ENCODE peak calls at places on chromosomes 3 and 15, in nine cellular contexts. M, L, C, P, I, S, R, F and D are unnamed samples.

GRCh38 chr3:140216249-140216648 is 281.3 kb downstream of the CLSTN2 start:
- DNase-seq in P (no peak), C (no peak), F (no peak), I (no peak), S (peak), L (peak), R (no peak), M (no peak), D (no peak)

GRCh38 chr3:127620637-127621375 is 8.2 kb upstream of the PODXL2 start:
- DNase-seq in M (no peak), P (no peak), I (no peak), R (no peak), F (no peak), S (no peak), L (no peak), C (no peak), D (no peak)

GRCh38 chr3:130699765-130700164 is 46.9 kb downstream of the PIK3R4 start:
- DNase-seq in C (peak), S (peak), R (no peak), L (peak), M (no peak), F (no peak), P (no peak), I (no peak), D (no peak)

GRCh38 chr15:27770086-27770607 is 329.0 kb downstream of the OCA2 start:
- DNase-seq in L (no peak), P (no peak), F (no peak), S (no peak), M (no peak), I (no peak), R (no peak), C (no peak), D (no peak)

GRCh38 chr3:141913150-141913811 is 36.8 kb downstream of the ATP1B3 start:
- DNase-seq in L (peak), M (peak), R (no peak), I (peak), F (no peak), S (peak), C (peak), P (no peak), D (no peak)

GRCh38 chr15:55796321-55796965 is 53.5 kb upstream of the PRTG start:
- DNase-seq in I (no peak), S (no peak), R (no peak), F (no peak), L (no peak), C (no peak), M (no peak), P (no peak), D (no peak)

GRCh38 chr3:115903843-115904242 is 280.5 kb downstream of the GAP43 start:
- DNase-seq in L (no peak), S (no peak), I (no peak), F (no peak), C (no peak), M (no peak), R (no peak), P (no peak), D (no peak)

GRCh38 chr3:49699281-49699723 is 9.9 kb downstream of the RNF123 start:
- DNase-seq in M (no peak), S (no peak), F (no peak), C (no peak), L (no peak), P (no peak), R (no peak), I (no peak), D (no peak)

GRCh38 chr15:57797608-57798267 is 91.2 kb downstream of the POLR2M start:
- DNase-seq in S (no peak), L (no peak), P (no peak), F (no peak), I (no peak), C (no peak), M (no peak), R (no peak), D (no peak)

GRCh38 chr3:52774901-52775864 is 2.2 kb upstream of the ITIH1 start:
- DNase-seq in L (no peak), S (no peak), F (peak), C (peak), M (peak), P (no peak), R (peak), I (no peak), D (no peak)

GRCh38 chr3:98906230-98906629 is 4.7 kb upstream of the DCBLD2 start:
- DNase-seq in F (no peak), I (no peak), M (no peak), C (no peak), S (no peak), L (no peak), P (no peak), R (no peak), D (no peak)

GRCh38 chr3:27914199-27914598 is 192.1 kb upstream of the EOMES start:
- DNase-seq in I (no peak), R (no peak), S (no peak), C (peak), L (peak), M (no peak), F (no peak), P (no peak), D (no peak)

GRCh38 chr3:13088020-13089006 is 15.1 kb upstream of the IQSEC1 start:
- DNase-seq in P (no peak), L (no peak), S (no peak), C (no peak), M (peak), F (no peak), R (peak), I (no peak), D (no peak)

GRCh38 chr3:45321607-45322391 is 66.6 kb upstream of the LARS2 start:
- DNase-seq in F (no peak), L (no peak), R (no peak), P (no peak), I (no peak), M (no peak), C (no peak), S (no peak), D (no peak)

GRCh38 chr15:70613259-70613658 is 150.1 kb downstream of the UACA start:
- DNase-seq in R (no peak), C (no peak), P (no peak), M (no peak), L (no peak), F (no peak), I (no peak), S (no peak), D (peak)

GRCh38 chr15:90049666-90050604 is 48.8 kb downstream of the ZNF710 start:
- DNase-seq in M (no peak), C (no peak), R (no peak), I (no peak), P (no peak), F (no peak), L (no peak), S (peak), D (no peak)

GRCh38 chr15:57703387-57703786 is 3.1 kb upstream of the POLR2M start:
- DNase-seq in F (no peak), I (no peak), M (no peak), L (no peak), P (no peak), S (no peak), R (no peak), C (no peak), D (no peak)

GRCh38 chr3:153096611-153097200 is 65.3 kb upstream of the RAP2B start:
- DNase-seq in F (no peak), S (no peak), M (peak), I (no peak), C (no peak), L (no peak), R (no peak), P (no peak), D (no peak)

GRCh38 chr15:75043509-75044257 is 20.3 kb downstream of the PPCDC start:
- DNase-seq in L (peak), C (peak), R (peak), S (peak), F (peak), M (peak), P (peak), I (peak), D (peak)

GRCh38 chr15:101394056-101394630 is 95.4 kb downstream of the PCSK6 start:
- DNase-seq in C (no peak), R (no peak), I (no peak), M (no peak), F (no peak), P (peak), L (no peak), S (no peak), D (no peak)

GRCh38 chr15:49895337-49896223 is 223.5 kb downstream of the ATP8B4 start:
- DNase-seq in C (no peak), M (no peak), I (no peak), L (no peak), P (no peak), S (no peak), F (no peak), R (no peak), D (no peak)

GRCh38 chr3:55498520-55498919 is 11.4 kb upstream of the WNT5A start:
- DNase-seq in R (no peak), S (no peak), I (no peak), C (no peak), L (no peak), F (no peak), M (no peak), P (no peak), D (no peak)

GRCh38 chr3:194768586-194768985 is 82.9 kb downstream of the FAM43A start:
- DNase-seq in S (no peak), R (no peak), I (no peak), M (no peak), C (no peak), P (no peak), L (no peak), F (no peak), D (peak)

GRCh38 chr3:148075829-148076716 is 621.6 kb upstream of the AGTR1 start:
- DNase-seq in P (no peak), C (peak), L (peak), F (no peak), S (peak), R (no peak), M (no peak), I (no peak), D (no peak)

GRCh38 chr15:101156509-101157159 is 95.2 kb downstream of the CHSY1 start:
- DNase-seq in C (no peak), I (peak), M (peak), P (no peak), R (no peak), L (no peak), F (peak), S (peak), D (no peak)

GRCh38 chr15:85312486-85312885 is 67.9 kb upstream of the AKAP13 start:
- DNase-seq in F (no peak), I (peak), C (peak), R (no peak), S (no peak), M (no peak), L (no peak), P (no peak), D (no peak)

GRCh38 chr3:64028754-64029153 is 5.5 kb upstream of the PSMD6 start:
- DNase-seq in F (no peak), S (no peak), C (no peak), M (no peak), I (no peak), R (no peak), P (no peak), L (no peak), D (no peak)

GRCh38 chr3:78163379-78163778 is 1123.5 kb downstream of the ROBO2 start:
- DNase-seq in M (no peak), L (no peak), F (no peak), C (no peak), R (no peak), S (no peak), I (no peak), P (no peak), D (no peak)

GRCh38 chr3:189563841-189564563 is 67.2 kb upstream of the TP63 start:
- DNase-seq in C (no peak), I (peak), P (no peak), R (no peak), M (no peak), S (no peak), F (no peak), L (peak), D (no peak)

GRCh38 chr3:134239538-134239937 is 11.1 kb downstream of the RYK start:
- DNase-seq in S (no peak), M (no peak), C (no peak), L (no peak), P (no peak), F (no peak), R (no peak), I (no peak), D (no peak)

GRCh38 chr3:188916934-188917391 is 254.8 kb upstream of the TPRG1 start:
- DNase-seq in F (no peak), L (no peak), C (no peak), I (peak), P (no peak), R (no peak), S (no peak), M (no peak), D (no peak)

GRCh38 chr15:95266481-95267061 is 1035.2 kb downstream of the MCTP2 start:
- DNase-seq in C (no peak), L (no peak), R (no peak), P (no peak), F (peak), S (no peak), I (no peak), M (no peak), D (no peak)

GRCh38 chr3:20736287-20736686 is 550.3 kb upstream of the SGO1 start:
- DNase-seq in M (no peak), C (no peak), F (no peak), P (no peak), R (no peak), S (no peak), L (no peak), I (no peak), D (no peak)

GRCh38 chr3:78613366-78614008 is 1154.3 kb downstream of the ROBO1 start:
- DNase-seq in L (no peak), C (no peak), S (no peak), P (no peak), I (no peak), M (no peak), F (no peak), R (no peak), D (no peak)

GRCh38 chr3:73547427-73548036 is 77.2 kb downstream of the PDZRN3 start:
- DNase-seq in P (no peak), L (no peak), S (no peak), F (no peak), M (no peak), R (no peak), I (no peak), C (no peak), D (no peak)

GRCh38 chr3:12139111-12139511 is 19.6 kb downstream of the TIMP4 start:
- DNase-seq in S (peak), C (peak), M (peak), R (peak), P (no peak), L (peak), I (no peak), F (no peak), D (peak)

GRCh38 chr3:94303897-94304296 is 241.0 kb downstream of the NSUN3 start:
- DNase-seq in M (no peak), R (no peak), S (no peak), F (no peak), L (no peak), C (no peak), P (no peak), I (no peak), D (peak)

GRCh38 chr15:41043276-41043675 is 72.8 kb downstream of the INO80 start:
- DNase-seq in M (no peak), L (no peak), R (no peak), P (no peak), S (no peak), I (no peak), F (no peak), C (peak), D (no peak)

GRCh38 chr3:185498503-185499396 is at the start of gene TMEM41A:
- DNase-seq in M (peak), P (peak), S (peak), C (peak), F (peak), R (peak), L (peak), I (peak), D (peak)
- TF ChIP-seq POLR2A in M (peak), P (no peak), S (peak), C (peak), F (peak), R (peak), L (peak), I (peak), D (peak)

GRCh38 chr15:68310811-68311463 is 33.4 kb downstream of the FEM1B start:
- DNase-seq in F (no peak), L (no peak), M (no peak), I (no peak), S (no peak), R (no peak), P (no peak), C (no peak), D (no peak)
- TF ChIP-seq EP300 in F (no peak), L (no peak), M (no peak), I (no peak), S (no peak), R (no peak), P (no peak), C (no peak), D (no peak)

GRCh38 chr3:160691151-160691550 is 14.2 kb downstream of the ARL14 start:
- DNase-seq in I (no peak), M (no peak), R (no peak), L (no peak), C (no peak), S (no peak), P (no peak), F (no peak), D (no peak)

GRCh38 chr3:160691962-160692361 is 15.0 kb downstream of the ARL14 start:
- DNase-seq in F (no peak), S (no peak), R (no peak), I (no peak), P (no peak), M (no peak), C (no peak), L (no peak), D (no peak)

GRCh38 chr3:160684368-160684740 is 7.4 kb downstream of the ARL14 start:
- DNase-seq in S (no peak), P (no peak), C (no peak), L (no peak), I (no peak), F (no peak), M (no peak), R (no peak), D (no peak)

GRCh38 chr3:160685144-160685766 is 8.3 kb downstream of the ARL14 start:
- DNase-seq in L (peak), S (no peak), P (no peak), M (no peak), I (no peak), R (no peak), C (no peak), F (no peak), D (no peak)

GRCh38 chr3:160686955-160687535 is 10.1 kb downstream of the ARL14 start:
- DNase-seq in M (no peak), F (no peak), I (no peak), R (no peak), P (no peak), S (peak), L (peak), C (peak), D (no peak)
- TF ChIP-seq CTCF in M (no peak), F (no peak), I (peak), R (no peak), P (no peak), S (no peak), L (peak), C (peak), D (no peak)

GRCh38 chr3:118803096-118803476 is 231.6 kb downstream of the IGSF11 start:
- DNase-seq in S (no peak), L (no peak), F (no peak), C (peak), I (no peak), P (no peak), M (no peak), R (no peak), D (no peak)
- TF ChIP-seq POLR2A in S (no peak), L (no peak), F (no peak), C (no peak), I (no peak), P (no peak), M (no peak), R (no peak), D (no peak)

GRCh38 chr3:58874795-58875194 is 175.0 kb downstream of the CFAP20DC start:
- DNase-seq in L (no peak), C (no peak), I (peak), F (no peak), R (no peak), M (no peak), P (no peak), S (no peak), D (no peak)
- TF ChIP-seq EP300 in L (no peak), C (no peak), I (peak), F (no peak), R (no peak), M (no peak), P (no peak), S (no peak), D (no peak)

DNA sequence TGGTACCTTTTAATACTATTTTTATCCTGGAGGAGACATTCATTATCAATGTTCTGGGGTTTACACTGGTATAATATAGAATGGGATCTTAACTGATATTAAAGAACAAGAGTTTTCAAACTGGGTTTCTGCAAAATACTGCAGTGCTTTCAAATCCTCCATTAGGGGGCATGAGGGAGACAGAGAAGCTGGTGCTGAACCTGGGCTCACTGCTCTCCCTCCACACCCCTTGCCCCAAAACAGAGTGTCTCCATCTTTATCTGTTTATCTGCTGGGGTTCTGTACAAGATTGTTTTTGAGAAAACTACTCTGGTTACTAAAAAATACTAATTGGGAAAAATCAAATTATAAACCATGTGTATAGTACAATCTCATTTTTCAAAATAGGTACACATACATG is 41.7 kb downstream of the CADPS start:
- DNase-seq in M (no peak), I (no peak), R (no peak), L (peak), F (no peak), S (peak), P (no peak), C (peak), D (no peak)
- TF ChIP-seq CTCF in M (no peak), I (peak), R (no peak), L (no peak), F (no peak), S (no peak), P (no peak), C (peak), D (no peak)